ENCODE peak calls at places on chromosomes 16 and 17, in seven cellular contexts. Z is lung, G is A549, C is psoas muscle, W is OCI-LY7, S is AG04450, V is stomach. J is an unnamed sample.

GRCh38 chr16:74743045-74743667 is 31.5 kb downstream of the FA2H start:
- DNase-seq in Z (no peak), G (peak; percentile 72), C (no peak), W (no peak), S (no peak), V (no peak), J (no peak)

GRCh38 chr16:15942901-15943690 is 6.3 kb upstream of the ABCC1 start:
- DNase-seq in Z (no peak), G (no peak), C (no peak), W (peak; percentile 68), S (no peak), V (no peak), J (no peak)

GRCh38 chr16:81863630-81864352 is 84.7 kb downstream of the PLCG2 start:
- DNase-seq in Z (no peak), G (no peak), C (no peak), W (peak; percentile 91), S (no peak), V (no peak), J (no peak)

GRCh38 chr16:876523-877241 is 76.1 kb upstream of the GNG13 start:
- DNase-seq in Z (no peak), G (no peak), C (peak; percentile 4), W (no peak), S (no peak), V (no peak), J (no peak)

GRCh38 chr17:2062571-2063183 is 7.8 kb downstream of the HIC1 start:
- DNase-seq in Z (no peak), G (no peak), C (peak; percentile 32), W (no peak), S (no peak), V (no peak), J (no peak)

GRCh38 chr16:57128787-57129389 is 36.5 kb downstream of the CPNE2 start:
- DNase-seq in Z (no peak), G (no peak), C (no peak), W (no peak), S (no peak), V (no peak), J (no peak)

GRCh38 chr17:29126268-29126923 is 53.8 kb downstream of the MYO18A start:
- DNase-seq in Z (no peak), G (no peak), C (no peak), W (no peak), S (no peak), V (no peak), J (no peak)

GRCh38 chr17:58527306-58527705 is 12.9 kb upstream of the MTMR4 start:
- DNase-seq in Z (no peak), G (no peak), C (no peak), W (peak; percentile 32), S (no peak), V (no peak), J (no peak)

GRCh38 chr17:77320501-77321256 is 179.9 kb downstream of the SEC14L1 start:
- DNase-seq in Z (no peak), G (no peak), C (peak; percentile 65), W (no peak), S (no peak), V (no peak), J (no peak)

GRCh38 chr16:86722970-86723369 is 144.6 kb downstream of the FOXL1 start:
- DNase-seq in Z (no peak), G (no peak), C (no peak), W (no peak), S (no peak), V (no peak), J (no peak)

GRCh38 chr17:46978489-46979022 is 497 bp downstream of the RPRML start:
- DNase-seq in Z (no peak), G (no peak), C (no peak), W (peak; percentile 45), S (no peak), V (no peak), J (no peak)

GRCh38 chr16:47448830-47449575 is 11.9 kb downstream of the ITFG1 start:
- DNase-seq in Z (no peak), G (no peak), C (no peak), W (no peak), S (no peak), V (no peak), J (no peak)

GRCh38 chr17:47866941-47867340 is 16.0 kb upstream of the SP6 start:
- DNase-seq in Z (no peak), G (no peak), C (no peak), W (no peak), S (no peak), V (no peak), J (no peak)

GRCh38 chr17:77736207-77736600 is 222.3 kb upstream of the TNRC6C start:
- DNase-seq in Z (no peak), G (no peak), C (no peak), W (no peak), S (no peak), V (no peak), J (peak; percentile 26)

GRCh38 chr17:57869599-57870282 is 19.9 kb upstream of the MRPS23 start:
- DNase-seq in Z (no peak), G (peak; percentile 72), C (no peak), W (no peak), S (peak; percentile 91), V (no peak), J (no peak)

GRCh38 chr16:67537270-67537635 is 8.6 kb downstream of the RIPOR1 start:
- DNase-seq in Z (peak; percentile 64), G (no peak), C (peak; percentile 76), W (no peak), S (no peak), V (peak; percentile 58), J (peak; percentile 79)

GRCh38 chr16:58417600-58417999 is 25.3 kb downstream of the GINS3 start:
- DNase-seq in Z (no peak), G (no peak), C (no peak), W (peak; percentile 92), S (no peak), V (no peak), J (peak; percentile 36)

GRCh38 chr17:82943339-82943738 is 103.5 kb upstream of the ZNF750 start:
- DNase-seq in Z (no peak), G (no peak), C (no peak), W (no peak), S (no peak), V (no peak), J (peak; percentile 7)

GRCh38 chr16:15856901-15857778 is at the start of gene MYH11:
- DNase-seq in Z (no peak), G (no peak), C (no peak), W (peak; percentile 61), S (no peak), V (no peak), J (no peak)

GRCh38 chr16:78703951-78704350 is 604.5 kb downstream of the WWOX start:
- DNase-seq in Z (no peak), G (no peak), C (no peak), W (no peak), S (no peak), V (no peak), J (no peak)

GRCh38 chr17:5785343-5785742 is 201.0 kb upstream of the NLRP1 start:
- DNase-seq in Z (no peak), G (no peak), C (no peak), W (peak; percentile 65), S (no peak), V (no peak), J (no peak)

DNA sequence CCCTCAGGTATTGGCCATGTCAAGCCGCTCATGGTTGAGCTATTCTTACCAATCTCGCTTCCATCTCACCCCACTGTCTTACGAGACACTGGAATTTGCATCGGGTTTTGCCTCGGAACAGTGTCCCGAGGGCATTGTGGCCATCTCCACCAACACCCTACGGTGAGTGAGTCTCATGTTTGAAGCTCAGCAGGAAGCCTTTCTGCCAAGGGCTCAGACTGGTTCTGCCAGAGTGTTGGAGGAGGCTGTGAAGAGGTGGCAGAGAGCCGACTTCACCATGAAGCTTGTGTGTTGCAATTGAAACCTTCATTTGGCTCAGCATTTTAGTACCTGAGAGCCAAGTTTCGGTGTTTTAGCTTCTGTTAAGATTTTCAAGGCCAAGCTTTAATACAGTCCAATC is 38.0 kb downstream of the SF3B3 start:
- DNase-seq in Z (peak; percentile 73), G (no peak), C (no peak), W (no peak), S (no peak), V (no peak), J (no peak)
- H3K4me3 ChIP-seq in Z (no peak overlapping the region), G (no peak overlapping the region), C (no peak overlapping the region), W (no peak overlapping the region), S (no peak overlapping the region), V (no peak overlapping the region), J (no peak overlapping the region)

DNA sequence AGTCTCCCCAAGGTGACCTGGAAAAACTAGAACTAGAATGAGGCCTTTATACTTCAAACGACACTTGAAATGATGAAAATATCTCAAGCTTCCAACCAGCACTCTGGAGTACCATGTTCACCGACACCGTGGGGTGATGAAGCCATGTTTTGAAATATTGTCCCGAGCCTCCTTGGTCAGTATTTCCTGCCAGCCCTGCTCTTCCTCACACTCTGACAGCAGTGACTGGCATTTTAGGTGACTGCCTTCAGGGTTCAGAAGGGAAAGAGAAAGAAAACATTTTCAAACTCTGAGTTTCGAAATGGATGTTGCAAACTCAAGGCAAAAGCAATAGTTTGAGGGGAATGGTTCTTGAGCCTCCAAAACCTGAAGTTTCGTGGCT is 39.3 kb upstream of the IRX6 start:
- DNase-seq in Z (no peak), G (no peak), C (no peak), W (no peak), S (no peak), V (no peak), J (no peak)
- TF ChIP-seq CTCF in Z (no peak), G (no peak), C (no peak), W (no peak), S (no peak), V (no peak), J (no peak)

DNA sequence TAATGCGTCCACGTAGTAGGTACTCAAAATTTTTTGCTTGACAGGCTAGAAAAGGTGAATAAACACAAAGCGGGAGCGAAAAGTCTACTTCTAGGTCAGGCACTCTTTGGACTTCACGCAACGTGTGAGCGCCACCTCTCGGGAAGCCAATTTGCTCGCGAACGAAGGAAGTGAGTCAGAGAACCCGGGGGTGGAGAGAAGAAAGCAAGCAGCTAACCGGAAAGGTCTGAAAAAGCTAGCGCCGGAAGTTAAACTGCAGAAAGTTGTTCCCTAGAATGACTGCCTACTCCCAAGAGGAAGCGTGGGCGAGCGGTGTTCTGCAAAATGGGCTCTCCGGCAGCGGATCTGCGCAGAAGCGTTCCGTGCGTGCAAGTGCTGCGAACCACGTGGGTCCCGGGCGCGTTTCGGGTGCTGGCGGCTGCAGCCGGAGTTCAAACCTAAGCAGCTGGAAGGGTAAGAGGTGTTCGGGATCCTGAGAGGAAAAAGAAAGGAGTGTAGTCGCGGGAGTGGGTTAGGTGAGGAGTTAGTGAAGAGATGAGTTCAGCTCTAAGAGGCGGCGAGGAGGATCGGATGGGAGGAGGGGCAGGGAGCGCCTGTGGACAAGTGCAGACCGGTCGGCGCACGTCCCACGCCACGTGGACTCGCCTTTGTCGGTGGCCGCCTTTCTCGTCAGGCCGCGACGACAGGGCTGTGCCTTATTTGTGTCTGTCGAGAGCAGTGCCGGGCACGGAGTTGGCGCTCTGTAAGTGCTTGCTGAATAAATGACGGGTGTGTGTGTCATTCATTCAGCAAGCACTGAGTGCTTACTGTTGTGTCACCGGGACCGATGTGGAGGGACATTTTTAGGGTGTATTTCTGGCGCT is at the start of gene NME1:
- DNase-seq in Z (peak; percentile 96), G (peak; percentile 99), C (peak; percentile 92), W (peak; percentile 99), S (peak; percentile 99), V (peak; percentile 97), J (peak; percentile 94)
- H3K9me3 ChIP-seq in Z (no peaks in the 10 kb centered on the region), G (no peaks in the 10 kb centered on the region), C (no peaks in the 10 kb centered on the region), W (no peaks in the 10 kb centered on the region), S (no peaks in the 10 kb centered on the region), V (no peaks in the 10 kb centered on the region), J (no peaks in the 10 kb centered on the region)

DNA sequence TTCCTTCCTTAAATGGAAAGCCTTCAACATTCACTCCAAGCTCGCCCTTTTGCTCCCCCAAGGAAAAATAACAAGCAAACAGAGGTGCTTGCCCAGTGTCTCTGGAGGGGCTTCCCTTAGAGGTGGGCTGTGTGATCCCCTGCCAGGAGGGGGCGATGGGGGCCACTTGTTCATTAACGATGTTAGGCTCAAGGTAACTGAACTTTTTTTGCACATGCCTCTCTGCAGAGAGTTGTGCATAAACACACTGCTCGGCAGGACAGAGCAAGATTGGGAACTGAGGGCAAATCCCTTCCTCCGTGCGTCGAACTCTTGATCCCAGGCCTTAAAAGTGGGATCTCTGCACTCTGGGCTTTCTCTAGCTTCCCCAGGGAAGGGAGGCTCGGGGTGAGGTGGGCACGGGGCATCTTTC is 15.5 kb upstream of the NAGLU start:
- DNase-seq in Z (no peak), G (no peak), C (no peak), W (peak; percentile 38), S (no peak), V (no peak), J (no peak)
- H3K4me3 ChIP-seq in Z (no peak overlapping the region), G (no peak overlapping the region), C (no peak overlapping the region), W (no peak overlapping the region), S (peak overlapping the region; percentile 17), V (no peak overlapping the region), J (peak overlapping the region; percentile 1)

J was measured in left ventricle myocardium inferior.